ENCODE peak calls at places on chromosome 10, in six cellular contexts. C is DMS153; G is T-cell; U is AG20443; R is T-helper 2 cell; O is activated CD4-positive, alpha-beta T cell treated with anti-CD3 and anti-CD28 coated beads, Interleukin-2, amount 10 ng/mL, durations not matched to agents 7 days and 5 days. N is an unnamed sample.

GRCh38 chr10:26480909-26481703 is 43.0 kb downstream of the APBB1IP start:
- DNase-seq in O (no peak), C (no peak), U (no peak), R (no peak), G (no peak), N (no peak)

GRCh38 chr10:73003822-73004221 is 49.2 kb upstream of the PLA2G12B start:
- DNase-seq in R (no peak), U (no peak), O (no peak), C (no peak), G (no peak), N (no peak)

GRCh38 chr10:25063157-25063556 is 46.7 kb downstream of the THNSL1 start:
- DNase-seq in U (no peak), G (no peak), C (no peak), O (no peak), R (no peak), N (no peak)

GRCh38 chr10:75853085-75853484 is 421.7 kb downstream of the LRMDA start:
- DNase-seq in R (no peak), C (no peak), U (peak), O (no peak), G (no peak), N (no peak)

GRCh38 chr10:90047243-90047729 is 345.9 kb downstream of the KIF20B start:
- DNase-seq in R (no peak), O (no peak), G (no peak), C (peak), U (no peak), N (no peak)

GRCh38 chr10:47054936-47055335 is 143.7 kb downstream of the PTPN20 start:
- DNase-seq in G (no peak), U (no peak), C (no peak), O (no peak), R (no peak), N (no peak)

GRCh38 chr10:29158066-29158465 is 130.8 kb upstream of the LYZL1 start:
- DNase-seq in G (no peak), C (no peak), O (no peak), R (no peak), U (no peak), N (no peak)

GRCh38 chr10:112907893-112908292 is 42.2 kb upstream of the TCF7L2 start:
- DNase-seq in G (no peak), C (no peak), O (no peak), R (no peak), U (no peak), N (no peak)

GRCh38 chr10:110326351-110327032 is 21.8 kb upstream of the SMNDC1 start:
- DNase-seq in O (no peak), R (no peak), G (no peak), C (no peak), U (peak), N (no peak)

GRCh38 chr10:34078798-34079470 is 736.2 kb downstream of the PARD3 start:
- DNase-seq in C (no peak), R (no peak), O (no peak), U (peak), G (no peak), N (no peak)

GRCh38 chr10:29958440-29958839 is 100.9 kb downstream of the JCAD start:
- DNase-seq in R (no peak), G (no peak), C (no peak), O (no peak), U (no peak), N (no peak)